ENCODE peak calls at places on chromosome 15, in nine cellular contexts. E, M, Y, H, F, X, Z, G and T are unnamed samples.

GRCh38 chr15:67998599-67999122 is 55.5 kb upstream of the PIAS1 start:
- DNase-seq in E (no peak), M (no peak), Y (peak), H (peak), F (no peak), X (peak), Z (peak), G (no peak), T (no peak)

GRCh38 chr15:55741592-55742497 is 1.1 kb downstream of the PRTG start:
- DNase-seq in E (no peak), M (peak), Y (no peak), H (peak), F (peak), X (no peak), Z (no peak), G (no peak), T (no peak)

GRCh38 chr15:30954674-30955073 is 36.8 kb downstream of the MTMR10 start:
- DNase-seq in E (no peak), M (no peak), Y (peak), H (no peak), F (no peak), X (no peak), Z (no peak), G (no peak), T (no peak)

GRCh38 chr15:58546066-58546591 is 114.3 kb downstream of the LIPC start:
- DNase-seq in E (no peak), M (no peak), Y (no peak), H (no peak), F (no peak), X (no peak), Z (no peak), G (no peak), T (no peak)

GRCh38 chr15:95262866-95263564 is 1031.7 kb downstream of the MCTP2 start:
- DNase-seq in E (no peak), M (no peak), Y (peak), H (no peak), F (no peak), X (no peak), Z (no peak), G (no peak), T (no peak)

GRCh38 chr15:25733856-25734679 is 129.1 kb downstream of the ATP10A start:
- DNase-seq in E (no peak), M (no peak), Y (no peak), H (no peak), F (no peak), X (no peak), Z (no peak), G (no peak), T (no peak)

GRCh38 chr15:88649753-88650551 is 11.1 kb downstream of the ISG20 start:
- DNase-seq in E (no peak), M (no peak), Y (no peak), H (peak), F (no peak), X (no peak), Z (no peak), G (no peak), T (no peak)

GRCh38 chr15:64048766-64049165 is 2.5 kb upstream of the DAPK2 start:
- DNase-seq in E (no peak), M (no peak), Y (no peak), H (no peak), F (no peak), X (no peak), Z (no peak), G (no peak), T (no peak)

GRCh38 chr15:68365140-68365745 is 66.7 kb downstream of the ITGA11 start:
- DNase-seq in E (no peak), M (no peak), Y (peak), H (no peak), F (no peak), X (no peak), Z (no peak), G (peak), T (no peak)

GRCh38 chr15:85804481-85805165 is 9.9 kb upstream of the KLHL25 start:
- DNase-seq in E (no peak), M (no peak), Y (no peak), H (no peak), F (no peak), X (no peak), Z (no peak), G (no peak), T (no peak)

GRCh38 chr15:56736308-56736707 is 3.0 kb upstream of the ZNF280D start:
- DNase-seq in E (no peak), M (no peak), Y (peak), H (no peak), F (no peak), X (no peak), Z (no peak), G (no peak), T (no peak)

GRCh38 chr15:91632176-91632575 is 221.3 kb upstream of the SLCO3A1 start:
- DNase-seq in E (no peak), M (no peak), Y (no peak), H (no peak), F (no peak), X (no peak), Z (no peak), G (no peak), T (no peak)

GRCh38 chr15:62928242-62928995 is 114.1 kb upstream of the TPM1 start:
- DNase-seq in E (no peak), M (no peak), Y (peak), H (no peak), F (no peak), X (no peak), Z (no peak), G (peak), T (no peak)

GRCh38 chr15:77373441-77373840 is 46.5 kb downstream of the PEAK1 start:
- DNase-seq in E (no peak), M (no peak), Y (no peak), H (no peak), F (no peak), X (no peak), Z (no peak), G (no peak), T (no peak)

GRCh38 chr15:66923438-66923881 is 141.9 kb upstream of the SMAD3 start:
- DNase-seq in E (no peak), M (no peak), Y (no peak), H (peak), F (peak), X (no peak), Z (peak), G (no peak), T (no peak)
- TF ChIP-seq CTCF in E (peak), M (peak), Y (peak), H (peak), F (peak), X (no peak), Z (peak), G (peak), T (peak)

GRCh38 chr15:79540551-79540950 is 108.4 kb downstream of the MINAR1 start:
- DNase-seq in E (no peak), M (no peak), Y (no peak), H (no peak), F (no peak), X (no peak), Z (no peak), G (no peak), T (no peak)
- TF ChIP-seq CTCF in E (no peak), M (no peak), Y (no peak), H (no peak), F (peak), X (no peak), Z (no peak), G (no peak), T (no peak)

GRCh38 chr15:60964527-60964926 is 264.6 kb downstream of the RORA start:
- DNase-seq in E (no peak), M (no peak), Y (no peak), H (no peak), F (no peak), X (no peak), Z (no peak), G (no peak), T (no peak)
- TF ChIP-seq CTCF in E (no peak), M (no peak), Y (no peak), H (no peak), F (no peak), X (no peak), Z (no peak), G (no peak), T (peak)

DNA sequence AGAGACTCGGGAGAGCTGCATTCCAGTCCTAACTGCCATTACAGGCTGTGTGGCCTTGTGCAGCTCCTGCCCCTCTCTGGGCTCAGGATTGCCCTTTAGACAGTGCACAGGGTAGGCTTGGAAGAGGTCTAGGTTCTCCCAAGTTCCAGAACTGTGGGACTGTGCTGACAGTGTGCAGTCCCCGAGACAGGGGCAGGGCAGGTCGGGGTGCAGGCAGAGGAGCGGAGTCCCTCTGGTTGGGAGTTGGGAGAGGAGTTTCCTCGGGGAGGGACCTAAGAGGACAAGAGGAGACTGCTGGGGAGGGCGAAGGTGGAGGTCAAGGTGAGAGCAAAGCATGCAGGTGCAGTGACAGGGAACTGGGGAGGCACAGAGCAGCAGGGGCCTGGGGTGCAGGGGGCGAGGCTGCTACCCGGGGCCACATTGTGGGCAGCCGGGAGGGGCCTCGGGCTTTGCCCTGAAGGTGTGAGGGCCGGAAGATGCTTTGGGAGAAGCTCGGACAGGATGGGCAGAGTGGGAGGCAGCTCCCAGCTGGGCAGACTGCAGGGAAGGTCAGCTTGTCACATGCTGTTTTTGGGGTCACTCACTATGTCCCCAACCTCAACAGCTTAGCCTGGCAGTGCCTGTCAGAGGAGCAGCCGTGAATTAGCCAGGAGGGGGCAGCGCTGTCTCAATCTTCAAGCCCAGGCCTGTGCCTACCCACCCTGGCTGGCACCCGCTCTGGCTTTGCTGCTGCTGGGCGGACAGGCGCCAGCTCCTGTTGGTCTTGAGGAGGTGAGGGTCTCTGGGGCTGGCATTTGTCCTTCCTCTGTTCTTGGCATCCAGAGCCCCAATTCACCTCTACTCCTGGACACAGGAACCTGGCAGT is 15.4 kb upstream of the CSPG4 start:
- DNase-seq in E (peak), M (no peak), Y (peak), H (peak), F (peak), X (peak), Z (peak), G (no peak), T (peak)
- TF ChIP-seq CTCF in E (peak), M (peak), Y (peak), H (peak), F (peak), X (peak), Z (no peak), G (peak), T (peak)

DNA sequence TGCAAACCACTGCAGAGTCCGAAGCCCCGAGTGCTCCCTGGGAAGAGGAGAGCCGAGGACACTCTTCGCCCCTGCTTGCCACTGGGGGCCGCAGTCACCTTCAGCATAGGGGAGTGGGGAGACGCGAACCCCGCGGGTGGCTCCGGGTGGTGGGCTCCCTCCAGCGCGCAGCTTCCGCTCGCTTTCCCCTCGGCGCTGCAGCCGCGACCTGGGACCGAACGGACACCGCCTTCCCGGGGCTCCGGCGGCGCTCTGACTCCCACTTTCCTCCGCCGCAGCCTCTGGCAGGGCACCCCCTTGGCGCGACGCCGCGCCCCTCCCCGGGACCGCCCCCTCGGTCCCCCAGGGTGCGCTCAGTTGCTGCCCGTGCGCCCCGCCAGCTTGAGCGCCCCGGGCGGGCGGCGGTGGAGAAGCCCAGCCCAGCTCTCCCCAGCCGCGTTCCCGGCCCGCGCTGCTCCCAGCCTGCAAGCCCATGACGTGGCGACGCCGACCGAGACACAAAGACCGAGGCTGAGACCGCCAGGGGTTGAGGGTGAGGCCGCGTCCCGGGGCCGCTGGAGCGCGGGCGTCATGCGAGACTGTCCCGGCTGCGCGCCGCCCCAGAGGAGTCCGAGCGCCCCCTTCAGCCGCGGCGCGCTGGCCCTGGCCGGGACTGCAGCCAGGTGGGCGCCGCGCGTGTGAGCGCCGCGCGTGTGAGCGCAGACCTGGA is at the start of gene MINAR1:
- DNase-seq in E (no peak), M (no peak), Y (peak), H (no peak), F (peak), X (peak), Z (peak), G (peak), T (peak)
- TF ChIP-seq CTCF in E (peak), M (no peak), Y (no peak), H (no peak), F (peak), X (no peak), Z (no peak), G (peak), T (no peak)

GRCh38 chr15:27579738-27580137 is 519.4 kb downstream of the OCA2 start:
- DNase-seq in E (no peak), M (no peak), Y (no peak), H (no peak), F (no peak), X (no peak), Z (no peak), G (no peak), T (no peak)

GRCh38 chr15:27570746-27571145 is 528.4 kb downstream of the OCA2 start:
- DNase-seq in E (no peak), M (no peak), Y (no peak), H (no peak), F (no peak), X (no peak), Z (no peak), G (no peak), T (no peak)

GRCh38 chr15:27574541-27575054 is 524.5 kb downstream of the OCA2 start:
- DNase-seq in E (no peak), M (no peak), Y (no peak), H (no peak), F (no peak), X (no peak), Z (no peak), G (no peak), T (no peak)

GRCh38 chr15:27576576-27576975 is 522.5 kb downstream of the OCA2 start:
- DNase-seq in E (no peak), M (no peak), Y (no peak), H (no peak), F (no peak), X (no peak), Z (no peak), G (no peak), T (no peak)

DNA sequence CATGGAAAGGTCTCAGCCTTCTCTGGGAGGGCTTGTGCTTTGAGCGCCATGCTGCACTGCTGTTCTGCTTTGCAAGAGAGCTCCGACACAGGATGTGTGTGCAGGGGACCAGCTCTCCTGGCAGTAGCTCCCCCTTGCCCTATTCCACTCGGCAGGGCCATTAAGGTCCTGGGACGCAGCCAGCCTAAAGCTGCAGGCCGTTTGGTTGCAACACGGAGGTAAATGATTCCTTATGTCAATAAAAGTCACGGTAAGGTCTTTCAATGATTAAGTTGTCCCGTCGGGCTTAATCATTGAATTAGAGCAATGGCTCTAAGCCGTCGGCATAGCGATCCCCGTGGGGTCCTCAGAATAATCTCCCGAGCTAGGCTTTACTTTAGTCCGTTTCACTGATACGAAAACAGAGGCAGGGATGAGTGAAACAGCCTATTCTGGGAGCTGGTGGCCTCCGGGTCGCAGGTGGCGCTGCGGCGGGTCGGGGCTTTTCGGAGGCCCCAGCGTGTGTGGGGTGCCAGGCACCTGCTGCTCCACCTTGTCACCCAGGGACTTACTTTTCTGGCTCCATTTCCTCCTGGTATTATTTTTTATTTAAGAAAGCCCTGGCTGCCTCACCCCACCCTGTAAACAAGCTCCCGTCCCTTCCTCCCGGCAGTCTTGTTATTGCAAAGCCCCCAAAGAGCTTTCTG is 525.2 kb downstream of the OCA2 start:
- DNase-seq in E (no peak), M (no peak), Y (no peak), H (no peak), F (no peak), X (no peak), Z (no peak), G (no peak), T (no peak)
- TF ChIP-seq CTCF in E (no peak), M (no peak), Y (no peak), H (no peak), F (no peak), X (no peak), Z (no peak), G (no peak), T (no peak)

GRCh38 chr15:36210426-36210825 is 369.0 kb upstream of the CDIN1 start:
- DNase-seq in E (no peak), M (no peak), Y (no peak), H (no peak), F (no peak), X (no peak), Z (no peak), G (no peak), T (no peak)

GRCh38 chr15:36208868-36209582 is 370.4 kb upstream of the CDIN1 start:
- DNase-seq in E (no peak), M (no peak), Y (peak), H (no peak), F (no peak), X (no peak), Z (no peak), G (no peak), T (no peak)
- TF ChIP-seq CTCF in E (peak), M (no peak), Y (peak), H (no peak), F (no peak), X (no peak), Z (no peak), G (peak), T (no peak)